ENCODE peak calls at places on chromosomes 12 and 14, in five cellular contexts. U is mesothelial cell of epicardium, Q is body of pancreas, I is cardiac muscle cell, L is lung. V is an unnamed sample.

GRCh38 chr12:63952980-63953379 is 108.5 kb downstream of the SRGAP1 start:
- DNase-seq in Q (no peak), L (no peak), U (no peak), I (no peak), V (no peak)

GRCh38 chr12:52744493-52745156 is 32.5 kb downstream of the KRT76 start:
- DNase-seq in U (no peak), Q (no peak), I (no peak), L (no peak), V (no peak)

GRCh38 chr12:2833810-2834209 is 1.0 kb downstream of the NRIP2 start:
- DNase-seq in U (no peak), I (no peak), L (no peak), Q (no peak), V (no peak)

GRCh38 chr12:58529114-58529665 is 391.1 kb downstream of the LRIG3 start:
- DNase-seq in L (no peak), Q (no peak), U (no peak), I (no peak), V (no peak)

GRCh38 chr12:104456417-104456949 is at the start of gene CHST11:
- DNase-seq in L (peak), U (peak), Q (peak), I (peak), V (peak)

GRCh38 chr12:95337176-95337575 is 119.6 kb downstream of the VEZT start:
- DNase-seq in L (no peak), U (no peak), Q (no peak), I (no peak), V (no peak)

GRCh38 chr12:131132118-131132892 is 178.6 kb downstream of the ADGRD1 start:
- DNase-seq in I (peak), Q (peak), L (peak), U (peak), V (peak)

GRCh38 chr12:19186722-19187661 is 57.5 kb downstream of the PLEKHA5 start:
- DNase-seq in Q (no peak), U (no peak), I (peak), L (no peak), V (no peak)

GRCh38 chr14:22893706-22894105 is 10.7 kb downstream of the REM2 start:
- DNase-seq in U (no peak), I (no peak), L (no peak), Q (no peak), V (no peak)

GRCh38 chr12:67966560-67966959 is 22.7 kb upstream of the IFNG-AS1 start:
- DNase-seq in I (no peak), U (no peak), Q (no peak), L (no peak), V (no peak)

GRCh38 chr12:96501908-96502307 is 12.5 kb downstream of the CFAP54 start:
- DNase-seq in L (no peak), I (no peak), Q (no peak), U (no peak), V (no peak)

GRCh38 chr12:96502477-96502876 is 13.1 kb downstream of the CFAP54 start:
- DNase-seq in I (no peak), L (no peak), Q (no peak), U (no peak), V (no peak)

GRCh38 chr12:96502949-96503532 is 13.7 kb downstream of the CFAP54 start:
- DNase-seq in I (no peak), L (no peak), Q (no peak), U (no peak), V (no peak)

GRCh38 chr12:96501139-96501741 is 11.9 kb downstream of the CFAP54 start:
- DNase-seq in L (peak), U (no peak), I (no peak), Q (peak), V (no peak)

GRCh38 chr12:96500686-96501085 is 11.3 kb downstream of the CFAP54 start:
- DNase-seq in U (no peak), Q (no peak), I (no peak), L (no peak), V (no peak)
- TF ChIP-seq CTCF in U (no peak), Q (no peak), I (peak), L (no peak), V (no peak)

GRCh38 chr12:89525824-89526770 is at the start of gene POC1B:
- DNase-seq in L (peak), Q (peak), U (peak), I (peak), V (peak)
- TF ChIP-seq CTCF in L (no peak), Q (peak), U (no peak), I (no peak), V (no peak)

GRCh38 chr12:93892431-93893210 is 215.4 kb downstream of the CRADD start:
- DNase-seq in Q (no peak), L (no peak), U (no peak), I (peak), V (peak)
- TF ChIP-seq CTCF in Q (no peak), L (no peak), U (no peak), I (no peak), V (no peak)

GRCh38 chr14:25843761-25844470 is 753.9 kb downstream of the NOVA1 start:
- DNase-seq in L (no peak), Q (no peak), I (no peak), U (no peak), V (no peak)
- TF ChIP-seq CTCF in L (no peak), Q (no peak), I (no peak), U (no peak), V (no peak)

GRCh38 chr12:121011820-121012219 is 4.5 kb downstream of the C12orf43 start:
- DNase-seq in L (no peak), U (no peak), Q (no peak), I (no peak), V (no peak)

GRCh38 chr12:121008347-121009098 is 7.8 kb downstream of the C12orf43 start:
- DNase-seq in I (no peak), L (no peak), Q (no peak), U (no peak), V (no peak)

GRCh38 chr12:121009744-121010143 is 6.5 kb downstream of the C12orf43 start:
- DNase-seq in I (peak), L (no peak), U (no peak), Q (peak), V (peak)

GRCh38 chr12:121013715-121014114 is 2.6 kb downstream of the C12orf43 start:
- DNase-seq in I (no peak), U (no peak), L (no peak), Q (no peak), V (no peak)

GRCh38 chr12:121010860-121011259 is 5.4 kb downstream of the C12orf43 start:
- DNase-seq in U (no peak), I (no peak), L (no peak), Q (no peak), V (no peak)
- TF ChIP-seq CTCF in U (no peak), I (no peak), L (no peak), Q (no peak), V (no peak)

GRCh38 chr14:50311974-50312733 is at the start of the genes DMAC2L and L2HGDH:
- DNase-seq in I (peak), L (peak), Q (peak), U (peak), V (peak)
- TF ChIP-seq CTCF in I (no peak), L (no peak), Q (no peak), U (no peak), V (no peak)